ENCODE peak calls at places on chromosomes 16 and 17, in seven cellular contexts. W, Q, I, A, T, E and K are unnamed samples. For H3K4me1, the result is how much of the 10 kb centered on the place peaks cover.

GRCh38 chr17:37643829-37644228 is 583 bp upstream of the DDX52 start:
- DNase-seq in W (no peak), Q (no peak), I (no peak), A (no peak), T (no peak), E (no peak), K (no peak)

GRCh38 chr16:2210009-2210332 is 692 bp downstream of the BRICD5 start:
- DNase-seq in W (no peak), Q (peak), I (no peak), A (no peak), T (no peak), E (no peak), K (no peak)

GRCh38 chr17:21363776-21364642 is 12.1 kb upstream of the KCNJ12 start:
- DNase-seq in W (no peak), Q (no peak), I (no peak), A (no peak), T (no peak), E (no peak), K (no peak)

GRCh38 chr17:31148205-31148604 is 53.4 kb downstream of the NF1 start:
- DNase-seq in W (no peak), Q (no peak), I (no peak), A (no peak), T (no peak), E (peak), K (no peak)

GRCh38 chr17:47905221-47905733 is 9.2 kb downstream of the SP2 start:
- DNase-seq in W (peak), Q (peak), I (peak), A (peak), T (peak), E (no peak), K (no peak)

GRCh38 chr17:74892974-74893911 is at the start of gene FADS6:
- DNase-seq in W (no peak), Q (no peak), I (no peak), A (no peak), T (no peak), E (no peak), K (peak)

GRCh38 chr16:815861-816260 is 15.3 kb upstream of the GNG13 start:
- DNase-seq in W (no peak), Q (no peak), I (no peak), A (no peak), T (no peak), E (no peak), K (no peak)

GRCh38 chr16:88533381-88533831 is 36.8 kb upstream of the ZC3H18 start:
- DNase-seq in W (no peak), Q (peak), I (no peak), A (no peak), T (no peak), E (no peak), K (no peak)

GRCh38 chr16:88375236-88376052 is 7.3 kb upstream of the ZNF469 start:
- DNase-seq in W (no peak), Q (peak), I (no peak), A (no peak), T (peak), E (no peak), K (no peak)

GRCh38 chr16:49492090-49492801 is 118.6 kb downstream of the C16orf78 start:
- DNase-seq in W (peak), Q (peak), I (no peak), A (peak), T (peak), E (peak), K (peak)

GRCh38 chr16:27199747-27200146 is 3.6 kb upstream of the KDM8 start:
- DNase-seq in W (no peak), Q (no peak), I (no peak), A (no peak), T (no peak), E (no peak), K (no peak)

GRCh38 chr17:78269893-78270490 is 38.6 kb downstream of the TMEM235 start:
- DNase-seq in W (no peak), Q (no peak), I (peak), A (no peak), T (no peak), E (no peak), K (no peak)

GRCh38 chr16:56310685-56311084 is 114.7 kb downstream of the AMFR start:
- DNase-seq in W (no peak), Q (no peak), I (no peak), A (no peak), T (no peak), E (no peak), K (no peak)

GRCh38 chr16:10972108-10972955 is 28.0 kb downstream of the CLEC16A start:
- DNase-seq in W (no peak), Q (no peak), I (no peak), A (no peak), T (no peak), E (peak), K (no peak)
- H3K4me1 ChIP-seq in W (under half), Q (under half), I (under half), A (under half), T (under half), E (under half), K (under half)

DNA sequence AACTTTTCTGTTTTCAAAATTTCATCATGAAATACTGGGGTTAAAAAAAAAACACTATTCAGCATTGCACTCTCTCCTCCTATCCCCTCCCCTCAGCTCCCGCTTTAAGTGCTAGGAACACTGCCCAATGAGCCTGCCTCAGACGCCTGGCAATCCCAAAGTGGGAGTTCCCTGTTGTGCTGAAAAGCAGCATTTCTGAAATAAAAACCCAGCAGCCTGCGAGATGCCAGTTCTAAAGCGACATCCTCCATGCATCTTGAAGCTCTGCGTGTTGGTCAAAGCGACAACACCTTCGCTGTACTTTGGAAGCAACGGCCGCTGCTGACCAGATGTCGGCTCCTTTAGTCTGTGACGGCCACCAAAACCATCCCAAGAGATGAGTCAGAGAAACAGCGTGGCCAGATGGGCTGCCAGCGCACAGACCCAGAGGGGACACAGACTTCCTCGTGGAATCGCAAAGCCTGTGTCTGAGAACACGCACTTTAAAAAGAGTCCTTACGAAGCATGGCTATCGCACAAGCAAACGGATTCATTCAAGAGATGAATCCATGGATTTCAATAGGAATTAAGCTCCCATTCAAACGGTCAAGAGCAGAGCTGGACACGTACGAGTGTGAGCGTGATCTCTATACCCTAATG is 32.8 kb downstream of the FBXO31 start:
- DNase-seq in W (no peak), Q (no peak), I (no peak), A (no peak), T (no peak), E (no peak), K (no peak)
- TF ChIP-seq CTCF in W (no peak), Q (no peak), I (no peak), A (no peak), T (no peak), E (no peak), K (no peak)

GRCh38 chr16:74577882-74578366 is 29.0 kb downstream of the GLG1 start:
- DNase-seq in W (no peak), Q (no peak), I (no peak), A (no peak), T (no peak), E (no peak), K (no peak)

GRCh38 chr16:74575805-74576643 is 30.9 kb downstream of the GLG1 start:
- DNase-seq in W (no peak), Q (no peak), I (no peak), A (no peak), T (no peak), E (no peak), K (no peak)

GRCh38 chr16:74578433-74578832 is 28.5 kb downstream of the GLG1 start:
- DNase-seq in W (no peak), Q (no peak), I (no peak), A (no peak), T (no peak), E (no peak), K (no peak)

GRCh38 chr16:74580828-74581227 is 26.1 kb downstream of the GLG1 start:
- DNase-seq in W (no peak), Q (no peak), I (no peak), A (no peak), T (no peak), E (no peak), K (no peak)

DNA sequence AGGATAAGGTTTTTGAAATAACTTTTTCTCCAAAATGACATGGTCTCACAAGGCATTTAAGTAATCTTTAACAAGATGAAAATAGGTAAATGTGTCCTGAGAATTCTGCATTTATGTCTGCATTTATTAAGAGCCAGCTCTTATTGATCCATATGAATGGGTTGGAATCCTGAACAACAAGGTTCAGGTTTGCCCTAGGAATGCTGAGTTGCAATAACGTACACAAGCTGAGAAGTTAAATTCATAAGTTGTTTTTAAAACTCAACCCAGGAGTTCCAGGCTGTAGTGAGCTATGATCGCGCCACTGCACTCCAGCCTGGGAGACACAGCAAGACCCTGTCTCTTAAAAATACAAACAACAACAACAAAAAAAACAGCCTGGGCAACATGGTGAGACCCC is 28.1 kb downstream of the GLG1 start:
- DNase-seq in W (no peak), Q (no peak), I (no peak), A (no peak), T (no peak), E (no peak), K (no peak)
- H3K4me1 ChIP-seq in W (under half), Q (under half), I (under half), A (under half), T (under half), E (under half), K (under half)

GRCh38 chr17:7323731-7324437 is 5.3 kb downstream of the NEURL4 start:
- DNase-seq in W (no peak), Q (peak), I (peak), A (peak), T (peak), E (peak), K (peak)
- TF ChIP-seq CTCF in W (peak), Q (peak), I (peak), A (peak), T (peak), E (peak), K (peak)